ENCODE peak calls at places on chromosomes 1 and 21, in nine cellular contexts. One of them, this sample, is unnamed.

GRCh38 chr21:28745131-28746055 is 247.3 kb downstream of the LTN1 start:
- DNase-seq in breast epithelium: peak; percentile 63
- DNase-seq in fibroblast of lung: peak; percentile 85
- DNase-seq in CD4-positive, alpha-beta memory T cell: peak; percentile 70
- DNase-seq in cardiac muscle cell: peak; percentile 85
- DNase-seq in CD8-positive, alpha-beta T cell: peak; percentile 68
- DNase-seq in transverse colon: peak; percentile 78
- DNase-seq in heart left ventricle: peak; percentile 73
- DNase-seq in K562: peak; percentile 79
- DNase-seq in this sample: peak; percentile 44

GRCh38 chr1:51569284-51570062 is 47.4 kb upstream of the OSBPL9 start:
- DNase-seq in breast epithelium: peak; percentile 75
- DNase-seq in fibroblast of lung: peak; percentile 90
- DNase-seq in CD4-positive, alpha-beta memory T cell: peak; percentile 49
- DNase-seq in cardiac muscle cell: no peak
- DNase-seq in CD8-positive, alpha-beta T cell: peak; percentile 9
- DNase-seq in transverse colon: peak; percentile 17
- DNase-seq in heart left ventricle: no peak
- DNase-seq in K562: peak; percentile 52
- DNase-seq in this sample: peak; percentile 95

GRCh38 chr1:66271216-66271903 is 262.6 kb upstream of the SGIP1 start:
- DNase-seq in breast epithelium: peak; percentile 89
- DNase-seq in fibroblast of lung: peak; percentile 100
- DNase-seq in CD4-positive, alpha-beta memory T cell: peak; percentile 63
- DNase-seq in cardiac muscle cell: peak; percentile 86
- DNase-seq in CD8-positive, alpha-beta T cell: peak; percentile 10
- DNase-seq in transverse colon: peak; percentile 73
- DNase-seq in heart left ventricle: peak; percentile 92
- DNase-seq in K562: no peak
- DNase-seq in this sample: peak; percentile 98

GRCh38 chr1:2532485-2533160 is 2.6 kb upstream of the HES5 start:
- DNase-seq in breast epithelium: no peak
- DNase-seq in fibroblast of lung: no peak
- DNase-seq in CD4-positive, alpha-beta memory T cell: no peak
- DNase-seq in cardiac muscle cell: no peak
- DNase-seq in CD8-positive, alpha-beta T cell: no peak
- DNase-seq in transverse colon: no peak
- DNase-seq in heart left ventricle: no peak
- DNase-seq in K562: no peak
- DNase-seq in this sample: no peak

GRCh38 chr1:225767591-225768540 is 9.8 kb upstream of the SRP9 start:
- DNase-seq in breast epithelium: peak; percentile 59
- DNase-seq in fibroblast of lung: peak; percentile 81
- DNase-seq in CD4-positive, alpha-beta memory T cell: no peak
- DNase-seq in cardiac muscle cell: no peak
- DNase-seq in CD8-positive, alpha-beta T cell: no peak
- DNase-seq in transverse colon: peak; percentile 40
- DNase-seq in heart left ventricle: peak; percentile 89
- DNase-seq in K562: no peak
- DNase-seq in this sample: peak; percentile 82

GRCh38 chr1:219883400-219884332 is 44.7 kb downstream of the SLC30A10 start:
- DNase-seq in breast epithelium: no peak
- DNase-seq in fibroblast of lung: no peak
- DNase-seq in CD4-positive, alpha-beta memory T cell: no peak
- DNase-seq in cardiac muscle cell: peak; percentile 36
- DNase-seq in CD8-positive, alpha-beta T cell: no peak
- DNase-seq in transverse colon: no peak
- DNase-seq in heart left ventricle: no peak
- DNase-seq in K562: peak; percentile 59
- DNase-seq in this sample: no peak

GRCh38 chr1:196450143-196450911 is 157.9 kb downstream of the KCNT2 start:
- DNase-seq in breast epithelium: no peak
- DNase-seq in fibroblast of lung: no peak
- DNase-seq in CD4-positive, alpha-beta memory T cell: no peak
- DNase-seq in cardiac muscle cell: no peak
- DNase-seq in CD8-positive, alpha-beta T cell: no peak
- DNase-seq in transverse colon: no peak
- DNase-seq in heart left ventricle: no peak
- DNase-seq in K562: no peak
- DNase-seq in this sample: no peak

GRCh38 chr1:66527688-66528087 is 6.3 kb upstream of the SGIP1 start:
- DNase-seq in breast epithelium: no peak
- DNase-seq in fibroblast of lung: peak; percentile 79
- DNase-seq in CD4-positive, alpha-beta memory T cell: no peak
- DNase-seq in cardiac muscle cell: no peak
- DNase-seq in CD8-positive, alpha-beta T cell: no peak
- DNase-seq in transverse colon: no peak
- DNase-seq in heart left ventricle: no peak
- DNase-seq in K562: no peak
- DNase-seq in this sample: peak; percentile 37

GRCh38 chr1:69737527-69738176 is 169.9 kb downstream of the LRRC7 start:
- DNase-seq in breast epithelium: no peak
- DNase-seq in fibroblast of lung: peak; percentile 58
- DNase-seq in CD4-positive, alpha-beta memory T cell: no peak
- DNase-seq in cardiac muscle cell: peak; percentile 60
- DNase-seq in CD8-positive, alpha-beta T cell: no peak
- DNase-seq in transverse colon: no peak
- DNase-seq in heart left ventricle: no peak
- DNase-seq in K562: peak; percentile 40
- DNase-seq in this sample: peak; percentile 67

GRCh38 chr21:44880762-44881585 is 7.5 kb upstream of the PTTG1IP start:
- DNase-seq in breast epithelium: no peak
- DNase-seq in fibroblast of lung: peak; percentile 86
- DNase-seq in CD4-positive, alpha-beta memory T cell: no peak
- DNase-seq in cardiac muscle cell: no peak
- DNase-seq in CD8-positive, alpha-beta T cell: no peak
- DNase-seq in transverse colon: no peak
- DNase-seq in heart left ventricle: peak; percentile 22
- DNase-seq in K562: no peak
- DNase-seq in this sample: peak; percentile 78

GRCh38 chr1:98030976-98031375 is 110.1 kb upstream of the DPYD start:
- DNase-seq in breast epithelium: no peak
- DNase-seq in fibroblast of lung: no peak
- DNase-seq in CD4-positive, alpha-beta memory T cell: no peak
- DNase-seq in cardiac muscle cell: no peak
- DNase-seq in CD8-positive, alpha-beta T cell: no peak
- DNase-seq in transverse colon: no peak
- DNase-seq in heart left ventricle: no peak
- DNase-seq in K562: no peak
- DNase-seq in this sample: no peak

GRCh38 chr1:104765115-104765514 is 1015.4 kb downstream of the AMY1C start:
- DNase-seq in breast epithelium: no peak
- DNase-seq in fibroblast of lung: no peak
- DNase-seq in CD4-positive, alpha-beta memory T cell: no peak
- DNase-seq in cardiac muscle cell: no peak
- DNase-seq in CD8-positive, alpha-beta T cell: no peak
- DNase-seq in transverse colon: no peak
- DNase-seq in heart left ventricle: no peak
- DNase-seq in K562: no peak
- DNase-seq in this sample: peak; percentile 17

GRCh38 chr1:66848193-66848592 is 47.1 kb upstream of the INSL5 start:
- DNase-seq in breast epithelium: no peak
- DNase-seq in fibroblast of lung: no peak
- DNase-seq in CD4-positive, alpha-beta memory T cell: no peak
- DNase-seq in cardiac muscle cell: peak; percentile 5
- DNase-seq in CD8-positive, alpha-beta T cell: no peak
- DNase-seq in transverse colon: no peak
- DNase-seq in heart left ventricle: no peak
- DNase-seq in K562: no peak
- DNase-seq in this sample: no peak

GRCh38 chr1:83554174-83554573 is 444.8 kb downstream of the TTLL7 start:
- DNase-seq in breast epithelium: no peak
- DNase-seq in fibroblast of lung: no peak
- DNase-seq in CD4-positive, alpha-beta memory T cell: no peak
- DNase-seq in cardiac muscle cell: peak; percentile 13
- DNase-seq in CD8-positive, alpha-beta T cell: no peak
- DNase-seq in transverse colon: no peak
- DNase-seq in heart left ventricle: no peak
- DNase-seq in K562: no peak
- DNase-seq in this sample: no peak

GRCh38 chr1:32269744-32270143 is 18.7 kb downstream of the LCK start:
- DNase-seq in breast epithelium: no peak
- DNase-seq in fibroblast of lung: no peak
- DNase-seq in CD4-positive, alpha-beta memory T cell: no peak
- DNase-seq in cardiac muscle cell: no peak
- DNase-seq in CD8-positive, alpha-beta T cell: no peak
- DNase-seq in transverse colon: no peak
- DNase-seq in heart left ventricle: no peak
- DNase-seq in K562: no peak
- DNase-seq in this sample: no peak

GRCh38 chr1:23908453-23909341 is 4.5 kb downstream of the CNR2 start:
- DNase-seq in breast epithelium: no peak
- DNase-seq in fibroblast of lung: no peak
- DNase-seq in CD4-positive, alpha-beta memory T cell: no peak
- DNase-seq in cardiac muscle cell: no peak
- DNase-seq in CD8-positive, alpha-beta T cell: peak; percentile 15
- DNase-seq in transverse colon: peak; percentile 38
- DNase-seq in heart left ventricle: peak; percentile 39
- DNase-seq in K562: peak; percentile 56
- DNase-seq in this sample: no peak

GRCh38 chr21:31130821-31131220 is 92.5 kb upstream of the KRTAP19-8 start:
- DNase-seq in breast epithelium: no peak
- DNase-seq in fibroblast of lung: no peak
- DNase-seq in CD4-positive, alpha-beta memory T cell: no peak
- DNase-seq in cardiac muscle cell: no peak
- DNase-seq in CD8-positive, alpha-beta T cell: no peak
- DNase-seq in transverse colon: no peak
- DNase-seq in heart left ventricle: no peak
- DNase-seq in K562: no peak
- DNase-seq in this sample: no peak

GRCh38 chr21:31132574-31133242 is 94.4 kb upstream of the KRTAP19-8 start:
- DNase-seq in breast epithelium: no peak
- DNase-seq in fibroblast of lung: peak; percentile 36
- DNase-seq in CD4-positive, alpha-beta memory T cell: peak; percentile 93
- DNase-seq in cardiac muscle cell: no peak
- DNase-seq in CD8-positive, alpha-beta T cell: peak; percentile 70
- DNase-seq in transverse colon: peak; percentile 43
- DNase-seq in heart left ventricle: no peak
- DNase-seq in K562: no peak
- DNase-seq in this sample: no peak

GRCh38 chr21:31133243-31133830 is 95.1 kb upstream of the KRTAP19-8 start:
- DNase-seq in breast epithelium: no peak
- DNase-seq in fibroblast of lung: no peak
- DNase-seq in CD4-positive, alpha-beta memory T cell: no peak
- DNase-seq in cardiac muscle cell: no peak
- DNase-seq in CD8-positive, alpha-beta T cell: no peak
- DNase-seq in transverse colon: no peak
- DNase-seq in heart left ventricle: no peak
- DNase-seq in K562: no peak
- DNase-seq in this sample: no peak

GRCh38 chr21:31124005-31124404 is 85.7 kb upstream of the KRTAP19-8 start:
- DNase-seq in breast epithelium: no peak
- DNase-seq in fibroblast of lung: no peak
- DNase-seq in CD4-positive, alpha-beta memory T cell: no peak
- DNase-seq in cardiac muscle cell: peak; percentile 31
- DNase-seq in CD8-positive, alpha-beta T cell: no peak
- DNase-seq in transverse colon: no peak
- DNase-seq in heart left ventricle: peak; percentile 37
- DNase-seq in K562: no peak
- DNase-seq in this sample: no peak

DNA sequence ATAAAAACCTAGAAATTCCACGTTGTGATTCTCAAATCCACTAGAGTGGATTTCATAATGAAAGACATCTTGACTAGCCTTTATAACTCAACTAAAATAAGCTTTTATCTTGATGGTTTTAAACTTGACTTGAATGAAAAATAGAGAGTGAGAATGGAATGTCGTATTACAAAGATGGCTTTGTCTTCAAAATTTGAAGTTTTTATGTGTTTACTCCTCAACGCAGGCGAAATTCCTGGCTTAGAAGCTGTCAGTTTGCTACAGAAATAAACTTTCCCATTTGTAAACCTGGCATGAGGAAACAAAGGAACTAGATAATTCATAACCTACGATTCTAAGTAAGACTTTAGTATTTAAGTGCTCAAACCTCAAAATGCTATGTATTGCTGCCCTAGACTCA is 90.0 kb upstream of the KRTAP19-8 start:
- DNase-seq in breast epithelium: no peak
- DNase-seq in fibroblast of lung: peak; percentile 28
- DNase-seq in CD4-positive, alpha-beta memory T cell: no peak
- DNase-seq in cardiac muscle cell: no peak
- DNase-seq in CD8-positive, alpha-beta T cell: no peak
- DNase-seq in transverse colon: no peak
- DNase-seq in heart left ventricle: no peak
- DNase-seq in K562: no peak
- DNase-seq in this sample: no peak
- H3K4me1 ChIP-seq in breast epithelium: no peaks in the 10 kb centered on the region
- H3K4me1 ChIP-seq in fibroblast of lung: no peaks in the 10 kb centered on the region
- H3K4me1 ChIP-seq in CD4-positive, alpha-beta memory T cell: peaks cover 27% of the 10 kb centered on the region
- H3K4me1 ChIP-seq in cardiac muscle cell: peaks cover 16% of the 10 kb centered on the region
- H3K4me1 ChIP-seq in CD8-positive, alpha-beta T cell: peaks cover 24% of the 10 kb centered on the region
- H3K4me1 ChIP-seq in transverse colon: no peaks in the 10 kb centered on the region
- H3K4me1 ChIP-seq in heart left ventricle: no peaks in the 10 kb centered on the region
- H3K4me1 ChIP-seq in K562: no peaks in the 10 kb centered on the region
- H3K4me1 ChIP-seq in this sample: no peaks in the 10 kb centered on the region

GRCh38 chr1:236013330-236013729 is 51.6 kb downstream of the NID1 start:
- DNase-seq in breast epithelium: no peak
- DNase-seq in fibroblast of lung: no peak
- DNase-seq in CD4-positive, alpha-beta memory T cell: no peak
- DNase-seq in cardiac muscle cell: no peak
- DNase-seq in CD8-positive, alpha-beta T cell: no peak
- DNase-seq in transverse colon: no peak
- DNase-seq in heart left ventricle: no peak
- DNase-seq in K562: no peak
- DNase-seq in this sample: no peak
- H3K4me1 ChIP-seq in breast epithelium: no peaks in the 10 kb centered on the region
- H3K4me1 ChIP-seq in fibroblast of lung: peaks cover 25% of the 10 kb centered on the region
- H3K4me1 ChIP-seq in CD4-positive, alpha-beta memory T cell: no peaks in the 10 kb centered on the region
- H3K4me1 ChIP-seq in cardiac muscle cell: no peaks in the 10 kb centered on the region
- H3K4me1 ChIP-seq in CD8-positive, alpha-beta T cell: no peaks in the 10 kb centered on the region
- H3K4me1 ChIP-seq in transverse colon: peaks cover 8% of the 10 kb centered on the region
- H3K4me1 ChIP-seq in heart left ventricle: peaks cover 3% of the 10 kb centered on the region
- H3K4me1 ChIP-seq in K562: no peaks in the 10 kb centered on the region
- H3K4me1 ChIP-seq in this sample: peaks cover 10% of the 10 kb centered on the region

DNA sequence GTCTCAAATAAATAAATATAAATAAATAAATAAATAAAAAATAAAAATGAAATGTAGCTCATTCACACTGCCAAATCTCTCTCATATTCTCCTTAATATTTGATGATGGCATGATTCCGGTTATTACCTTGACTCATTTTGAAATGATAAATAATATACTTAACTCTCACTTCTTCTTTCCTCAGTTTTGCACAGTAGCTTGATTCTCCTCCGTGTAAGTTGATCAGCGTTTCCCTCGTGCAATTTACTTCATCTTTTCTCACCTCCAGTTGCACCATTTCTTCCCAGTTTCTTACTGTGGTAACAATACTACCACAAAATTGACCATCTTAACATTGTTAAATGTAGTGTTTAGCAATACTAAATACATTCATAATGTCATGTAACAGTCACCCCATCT is 111.6 kb downstream of the RIPK4 start:
- DNase-seq in breast epithelium: no peak
- DNase-seq in fibroblast of lung: no peak
- DNase-seq in CD4-positive, alpha-beta memory T cell: no peak
- DNase-seq in cardiac muscle cell: no peak
- DNase-seq in CD8-positive, alpha-beta T cell: no peak
- DNase-seq in transverse colon: no peak
- DNase-seq in heart left ventricle: no peak
- DNase-seq in K562: no peak
- DNase-seq in this sample: no peak
- H3K4me1 ChIP-seq in breast epithelium: no peaks in the 10 kb centered on the region
- H3K4me1 ChIP-seq in fibroblast of lung: peaks cover 6% of the 10 kb centered on the region
- H3K4me1 ChIP-seq in CD4-positive, alpha-beta memory T cell: no peaks in the 10 kb centered on the region
- H3K4me1 ChIP-seq in cardiac muscle cell: no peaks in the 10 kb centered on the region
- H3K4me1 ChIP-seq in CD8-positive, alpha-beta T cell: no peaks in the 10 kb centered on the region
- H3K4me1 ChIP-seq in transverse colon: no peaks in the 10 kb centered on the region
- H3K4me1 ChIP-seq in heart left ventricle: no peaks in the 10 kb centered on the region
- H3K4me1 ChIP-seq in K562: no peaks in the 10 kb centered on the region
- H3K4me1 ChIP-seq in this sample: peaks cover 18% of the 10 kb centered on the region

GRCh38 chr1:231091853-231092301 is 51.8 kb upstream of the FAM89A start:
- DNase-seq in breast epithelium: no peak
- DNase-seq in fibroblast of lung: no peak
- DNase-seq in CD4-positive, alpha-beta memory T cell: peak; percentile 21
- DNase-seq in cardiac muscle cell: no peak
- DNase-seq in CD8-positive, alpha-beta T cell: peak; percentile 40
- DNase-seq in transverse colon: peak; percentile 48
- DNase-seq in heart left ventricle: no peak
- DNase-seq in K562: peak; percentile 71
- DNase-seq in this sample: no peak
- H3K4me1 ChIP-seq in breast epithelium: no peaks in the 10 kb centered on the region
- H3K4me1 ChIP-seq in fibroblast of lung: no peaks in the 10 kb centered on the region
- H3K4me1 ChIP-seq in CD4-positive, alpha-beta memory T cell: no peaks in the 10 kb centered on the region
- H3K4me1 ChIP-seq in cardiac muscle cell: no peaks in the 10 kb centered on the region
- H3K4me1 ChIP-seq in CD8-positive, alpha-beta T cell: no peaks in the 10 kb centered on the region
- H3K4me1 ChIP-seq in transverse colon: no peaks in the 10 kb centered on the region
- H3K4me1 ChIP-seq in heart left ventricle: peaks cover 4% of the 10 kb centered on the region
- H3K4me1 ChIP-seq in K562: peaks cover 5% of the 10 kb centered on the region
- H3K4me1 ChIP-seq in this sample: no peaks in the 10 kb centered on the region